ENCODE peak calls at places on chromosomes 2 and 18, in four cellular contexts. One of them, this sample, is unnamed.

GRCh38 chr2:147588191-147588590 is 256.6 kb upstream of the ACVR2A start:
- DNase-seq in activated CD4-positive, alpha-beta T cell treated with anti-CD3 and anti-CD28 coated beads, Interleukin-2, amount 10 ng/mL, durations not matched to agents 7 days and 5 days: no peak
- DNase-seq in activated CD8-positive, alpha-beta T cell treated with anti-CD3 and anti-CD28 coated beads, Interleukin-2, amount 10 ng/mL, durations not matched to agents 7 days and 5 days: no peak
- DNase-seq in NCI-H1105 treated with DMSO at 0.1 percent for 48 hours: no peak
- DNase-seq in this sample: peak

GRCh38 chr2:228378233-228378632 is 196.7 kb upstream of the SPHKAP start:
- DNase-seq in activated CD4-positive, alpha-beta T cell treated with anti-CD3 and anti-CD28 coated beads, Interleukin-2, amount 10 ng/mL, durations not matched to agents 7 days and 5 days: no peak
- DNase-seq in activated CD8-positive, alpha-beta T cell treated with anti-CD3 and anti-CD28 coated beads, Interleukin-2, amount 10 ng/mL, durations not matched to agents 7 days and 5 days: no peak
- DNase-seq in NCI-H1105 treated with DMSO at 0.1 percent for 48 hours: no peak
- DNase-seq in this sample: no peak

GRCh38 chr2:134919360-134920210 is 963 bp downstream of the CCNT2 start:
- DNase-seq in activated CD4-positive, alpha-beta T cell treated with anti-CD3 and anti-CD28 coated beads, Interleukin-2, amount 10 ng/mL, durations not matched to agents 7 days and 5 days: peak
- DNase-seq in NCI-H1105 treated with DMSO at 0.1 percent for 48 hours: peak
- DNase-seq in activated CD8-positive, alpha-beta T cell treated with anti-CD3 and anti-CD28 coated beads, Interleukin-2, amount 10 ng/mL, durations not matched to agents 7 days and 5 days: peak
- DNase-seq in this sample: peak

GRCh38 chr18:66826211-66826610 is 222.3 kb upstream of the CDH19 start:
- DNase-seq in activated CD4-positive, alpha-beta T cell treated with anti-CD3 and anti-CD28 coated beads, Interleukin-2, amount 10 ng/mL, durations not matched to agents 7 days and 5 days: no peak
- DNase-seq in activated CD8-positive, alpha-beta T cell treated with anti-CD3 and anti-CD28 coated beads, Interleukin-2, amount 10 ng/mL, durations not matched to agents 7 days and 5 days: no peak
- DNase-seq in NCI-H1105 treated with DMSO at 0.1 percent for 48 hours: peak
- DNase-seq in this sample: no peak

GRCh38 chr2:46383784-46384456 is 86.7 kb downstream of the EPAS1 start:
- DNase-seq in NCI-H1105 treated with DMSO at 0.1 percent for 48 hours: no peak
- DNase-seq in activated CD4-positive, alpha-beta T cell treated with anti-CD3 and anti-CD28 coated beads, Interleukin-2, amount 10 ng/mL, durations not matched to agents 7 days and 5 days: no peak
- DNase-seq in activated CD8-positive, alpha-beta T cell treated with anti-CD3 and anti-CD28 coated beads, Interleukin-2, amount 10 ng/mL, durations not matched to agents 7 days and 5 days: peak
- DNase-seq in this sample: no peak

GRCh38 chr2:86037141-86037794 is 68.4 kb downstream of the POLR1A start:
- DNase-seq in activated CD8-positive, alpha-beta T cell treated with anti-CD3 and anti-CD28 coated beads, Interleukin-2, amount 10 ng/mL, durations not matched to agents 7 days and 5 days: peak
- DNase-seq in NCI-H1105 treated with DMSO at 0.1 percent for 48 hours: peak
- DNase-seq in activated CD4-positive, alpha-beta T cell treated with anti-CD3 and anti-CD28 coated beads, Interleukin-2, amount 10 ng/mL, durations not matched to agents 7 days and 5 days: peak
- DNase-seq in this sample: peak

GRCh38 chr2:193584001-193584400 is 1389.3 kb upstream of the TMEFF2 start:
- DNase-seq in NCI-H1105 treated with DMSO at 0.1 percent for 48 hours: no peak
- DNase-seq in activated CD8-positive, alpha-beta T cell treated with anti-CD3 and anti-CD28 coated beads, Interleukin-2, amount 10 ng/mL, durations not matched to agents 7 days and 5 days: no peak
- DNase-seq in activated CD4-positive, alpha-beta T cell treated with anti-CD3 and anti-CD28 coated beads, Interleukin-2, amount 10 ng/mL, durations not matched to agents 7 days and 5 days: no peak
- DNase-seq in this sample: no peak

GRCh38 chr18:67359868-67360838 is 156.4 kb downstream of the DSEL start:
- DNase-seq in NCI-H1105 treated with DMSO at 0.1 percent for 48 hours: no peak
- DNase-seq in activated CD4-positive, alpha-beta T cell treated with anti-CD3 and anti-CD28 coated beads, Interleukin-2, amount 10 ng/mL, durations not matched to agents 7 days and 5 days: no peak
- DNase-seq in activated CD8-positive, alpha-beta T cell treated with anti-CD3 and anti-CD28 coated beads, Interleukin-2, amount 10 ng/mL, durations not matched to agents 7 days and 5 days: no peak
- DNase-seq in this sample: peak

GRCh38 chr18:3679254-3679653 is 229.3 kb downstream of the TGIF1 start:
- DNase-seq in activated CD8-positive, alpha-beta T cell treated with anti-CD3 and anti-CD28 coated beads, Interleukin-2, amount 10 ng/mL, durations not matched to agents 7 days and 5 days: no peak
- DNase-seq in NCI-H1105 treated with DMSO at 0.1 percent for 48 hours: no peak
- DNase-seq in activated CD4-positive, alpha-beta T cell treated with anti-CD3 and anti-CD28 coated beads, Interleukin-2, amount 10 ng/mL, durations not matched to agents 7 days and 5 days: no peak
- DNase-seq in this sample: no peak

GRCh38 chr2:28277466-28277865 is 115.2 kb upstream of the FOSL2 start:
- DNase-seq in activated CD8-positive, alpha-beta T cell treated with anti-CD3 and anti-CD28 coated beads, Interleukin-2, amount 10 ng/mL, durations not matched to agents 7 days and 5 days: no peak
- DNase-seq in NCI-H1105 treated with DMSO at 0.1 percent for 48 hours: peak
- DNase-seq in activated CD4-positive, alpha-beta T cell treated with anti-CD3 and anti-CD28 coated beads, Interleukin-2, amount 10 ng/mL, durations not matched to agents 7 days and 5 days: no peak
- DNase-seq in this sample: no peak

GRCh38 chr18:79770826-79771225 is 26.9 kb upstream of the KCNG2 start:
- DNase-seq in activated CD4-positive, alpha-beta T cell treated with anti-CD3 and anti-CD28 coated beads, Interleukin-2, amount 10 ng/mL, durations not matched to agents 7 days and 5 days: no peak
- DNase-seq in activated CD8-positive, alpha-beta T cell treated with anti-CD3 and anti-CD28 coated beads, Interleukin-2, amount 10 ng/mL, durations not matched to agents 7 days and 5 days: no peak
- DNase-seq in NCI-H1105 treated with DMSO at 0.1 percent for 48 hours: no peak
- DNase-seq in this sample: no peak

GRCh38 chr2:237414056-237414661 is at the start of gene COL6A3:
- DNase-seq in activated CD8-positive, alpha-beta T cell treated with anti-CD3 and anti-CD28 coated beads, Interleukin-2, amount 10 ng/mL, durations not matched to agents 7 days and 5 days: no peak
- DNase-seq in NCI-H1105 treated with DMSO at 0.1 percent for 48 hours: no peak
- DNase-seq in activated CD4-positive, alpha-beta T cell treated with anti-CD3 and anti-CD28 coated beads, Interleukin-2, amount 10 ng/mL, durations not matched to agents 7 days and 5 days: no peak
- DNase-seq in this sample: peak

GRCh38 chr2:162153608-162154224 is 1.7 kb upstream of the GCG start:
- DNase-seq in NCI-H1105 treated with DMSO at 0.1 percent for 48 hours: peak
- DNase-seq in activated CD8-positive, alpha-beta T cell treated with anti-CD3 and anti-CD28 coated beads, Interleukin-2, amount 10 ng/mL, durations not matched to agents 7 days and 5 days: peak
- DNase-seq in activated CD4-positive, alpha-beta T cell treated with anti-CD3 and anti-CD28 coated beads, Interleukin-2, amount 10 ng/mL, durations not matched to agents 7 days and 5 days: peak
- DNase-seq in this sample: peak

GRCh38 chr2:240928476-240929363 is 22.6 kb downstream of the CROCC2 start:
- DNase-seq in NCI-H1105 treated with DMSO at 0.1 percent for 48 hours: no peak
- DNase-seq in activated CD4-positive, alpha-beta T cell treated with anti-CD3 and anti-CD28 coated beads, Interleukin-2, amount 10 ng/mL, durations not matched to agents 7 days and 5 days: no peak
- DNase-seq in activated CD8-positive, alpha-beta T cell treated with anti-CD3 and anti-CD28 coated beads, Interleukin-2, amount 10 ng/mL, durations not matched to agents 7 days and 5 days: no peak
- DNase-seq in this sample: no peak

GRCh38 chr2:226118471-226119429 is 680.9 kb downstream of the IRS1 start:
- DNase-seq in activated CD8-positive, alpha-beta T cell treated with anti-CD3 and anti-CD28 coated beads, Interleukin-2, amount 10 ng/mL, durations not matched to agents 7 days and 5 days: no peak
- DNase-seq in NCI-H1105 treated with DMSO at 0.1 percent for 48 hours: no peak
- DNase-seq in activated CD4-positive, alpha-beta T cell treated with anti-CD3 and anti-CD28 coated beads, Interleukin-2, amount 10 ng/mL, durations not matched to agents 7 days and 5 days: no peak
- DNase-seq in this sample: peak

GRCh38 chr2:64402876-64403275 is 51.1 kb upstream of the LGALSL start:
- DNase-seq in activated CD4-positive, alpha-beta T cell treated with anti-CD3 and anti-CD28 coated beads, Interleukin-2, amount 10 ng/mL, durations not matched to agents 7 days and 5 days: no peak
- DNase-seq in NCI-H1105 treated with DMSO at 0.1 percent for 48 hours: no peak
- DNase-seq in activated CD8-positive, alpha-beta T cell treated with anti-CD3 and anti-CD28 coated beads, Interleukin-2, amount 10 ng/mL, durations not matched to agents 7 days and 5 days: no peak
- DNase-seq in this sample: peak

GRCh38 chr2:240246173-240246820 is 105.8 kb upstream of the OTOS start:
- DNase-seq in NCI-H1105 treated with DMSO at 0.1 percent for 48 hours: no peak
- DNase-seq in activated CD8-positive, alpha-beta T cell treated with anti-CD3 and anti-CD28 coated beads, Interleukin-2, amount 10 ng/mL, durations not matched to agents 7 days and 5 days: peak
- DNase-seq in activated CD4-positive, alpha-beta T cell treated with anti-CD3 and anti-CD28 coated beads, Interleukin-2, amount 10 ng/mL, durations not matched to agents 7 days and 5 days: no peak
- DNase-seq in this sample: no peak

GRCh38 chr2:170813611-170814550 is 2.8 kb upstream of the GAD1 start:
- DNase-seq in NCI-H1105 treated with DMSO at 0.1 percent for 48 hours: peak
- DNase-seq in activated CD8-positive, alpha-beta T cell treated with anti-CD3 and anti-CD28 coated beads, Interleukin-2, amount 10 ng/mL, durations not matched to agents 7 days and 5 days: peak
- DNase-seq in activated CD4-positive, alpha-beta T cell treated with anti-CD3 and anti-CD28 coated beads, Interleukin-2, amount 10 ng/mL, durations not matched to agents 7 days and 5 days: peak
- DNase-seq in this sample: peak

GRCh38 chr2:120919771-120920437 is 184.2 kb downstream of the GLI2 start:
- DNase-seq in activated CD4-positive, alpha-beta T cell treated with anti-CD3 and anti-CD28 coated beads, Interleukin-2, amount 10 ng/mL, durations not matched to agents 7 days and 5 days: no peak
- DNase-seq in activated CD8-positive, alpha-beta T cell treated with anti-CD3 and anti-CD28 coated beads, Interleukin-2, amount 10 ng/mL, durations not matched to agents 7 days and 5 days: no peak
- DNase-seq in NCI-H1105 treated with DMSO at 0.1 percent for 48 hours: no peak
- DNase-seq in this sample: peak

GRCh38 chr18:78896111-78896510 is 83.5 kb upstream of the SALL3 start:
- DNase-seq in NCI-H1105 treated with DMSO at 0.1 percent for 48 hours: no peak
- DNase-seq in activated CD4-positive, alpha-beta T cell treated with anti-CD3 and anti-CD28 coated beads, Interleukin-2, amount 10 ng/mL, durations not matched to agents 7 days and 5 days: no peak
- DNase-seq in activated CD8-positive, alpha-beta T cell treated with anti-CD3 and anti-CD28 coated beads, Interleukin-2, amount 10 ng/mL, durations not matched to agents 7 days and 5 days: no peak
- DNase-seq in this sample: no peak

GRCh38 chr2:31136000-31136399 is 2.2 kb downstream of the GALNT14 start:
- DNase-seq in activated CD4-positive, alpha-beta T cell treated with anti-CD3 and anti-CD28 coated beads, Interleukin-2, amount 10 ng/mL, durations not matched to agents 7 days and 5 days: no peak
- DNase-seq in activated CD8-positive, alpha-beta T cell treated with anti-CD3 and anti-CD28 coated beads, Interleukin-2, amount 10 ng/mL, durations not matched to agents 7 days and 5 days: no peak
- DNase-seq in NCI-H1105 treated with DMSO at 0.1 percent for 48 hours: no peak
- DNase-seq in this sample: no peak

GRCh38 chr2:168450171-168450570 is 5.9 kb upstream of the CERS6 start:
- DNase-seq in activated CD8-positive, alpha-beta T cell treated with anti-CD3 and anti-CD28 coated beads, Interleukin-2, amount 10 ng/mL, durations not matched to agents 7 days and 5 days: no peak
- DNase-seq in NCI-H1105 treated with DMSO at 0.1 percent for 48 hours: no peak
- DNase-seq in activated CD4-positive, alpha-beta T cell treated with anti-CD3 and anti-CD28 coated beads, Interleukin-2, amount 10 ng/mL, durations not matched to agents 7 days and 5 days: peak
- DNase-seq in this sample: no peak

GRCh38 chr2:109662889-109663288 is 48.7 kb downstream of the SOWAHC start:
- DNase-seq in activated CD4-positive, alpha-beta T cell treated with anti-CD3 and anti-CD28 coated beads, Interleukin-2, amount 10 ng/mL, durations not matched to agents 7 days and 5 days: no peak
- DNase-seq in NCI-H1105 treated with DMSO at 0.1 percent for 48 hours: no peak
- DNase-seq in activated CD8-positive, alpha-beta T cell treated with anti-CD3 and anti-CD28 coated beads, Interleukin-2, amount 10 ng/mL, durations not matched to agents 7 days and 5 days: no peak
- DNase-seq in this sample: no peak

GRCh38 chr18:10838594-10838993 is 310.8 kb downstream of the PIEZO2 start:
- DNase-seq in activated CD4-positive, alpha-beta T cell treated with anti-CD3 and anti-CD28 coated beads, Interleukin-2, amount 10 ng/mL, durations not matched to agents 7 days and 5 days: no peak
- DNase-seq in NCI-H1105 treated with DMSO at 0.1 percent for 48 hours: no peak
- DNase-seq in activated CD8-positive, alpha-beta T cell treated with anti-CD3 and anti-CD28 coated beads, Interleukin-2, amount 10 ng/mL, durations not matched to agents 7 days and 5 days: no peak
- DNase-seq in this sample: no peak

This sample was measured in AG08395.